ENCODE peak calls at places on chromosomes 6 and 20, in six cellular contexts. One of them, this sample, is unnamed.

GRCh38 chr20:1443085-1443484 is 23.6 kb downstream of the NSFL1C start:
- DNase-seq in aorta: no peak
- DNase-seq in GM23248: no peak
- DNase-seq in A549: no peak
- DNase-seq in substantia nigra: no peak
- DNase-seq in uterus: no peak
- DNase-seq in this sample: no peak

GRCh38 chr6:21831531-21832291 is 238.2 kb downstream of the SOX4 start:
- DNase-seq in GM23248: peak
- DNase-seq in substantia nigra: no peak
- DNase-seq in aorta: no peak
- DNase-seq in A549: no peak
- DNase-seq in uterus: peak
- DNase-seq in this sample: no peak

GRCh38 chr6:14751645-14752173 is 494.2 kb upstream of the JARID2 start:
- DNase-seq in uterus: no peak
- DNase-seq in substantia nigra: no peak
- DNase-seq in GM23248: no peak
- DNase-seq in aorta: no peak
- DNase-seq in A549: no peak
- DNase-seq in this sample: no peak

GRCh38 chr20:17654649-17655285 is 27.3 kb downstream of the RRBP1 start:
- DNase-seq in GM23248: peak
- DNase-seq in uterus: peak
- DNase-seq in substantia nigra: peak
- DNase-seq in aorta: peak
- DNase-seq in A549: no peak
- DNase-seq in this sample: no peak

GRCh38 chr20:49384437-49385434 is 97.7 kb downstream of the KCNB1 start:
- DNase-seq in aorta: peak
- DNase-seq in substantia nigra: peak
- DNase-seq in uterus: peak
- DNase-seq in A549: peak
- DNase-seq in GM23248: peak
- DNase-seq in this sample: peak

GRCh38 chr20:62301111-62301668 is 1.6 kb upstream of the ADRM1 start:
- DNase-seq in A549: no peak
- DNase-seq in substantia nigra: no peak
- DNase-seq in uterus: peak
- DNase-seq in GM23248: no peak
- DNase-seq in aorta: no peak
- DNase-seq in this sample: no peak

GRCh38 chr6:53095270-53095669 is 30.1 kb downstream of the FBXO9 start:
- DNase-seq in A549: no peak
- DNase-seq in substantia nigra: no peak
- DNase-seq in aorta: no peak
- DNase-seq in uterus: no peak
- DNase-seq in GM23248: no peak
- DNase-seq in this sample: no peak

GRCh38 chr6:5270093-5270680 is 8.9 kb downstream of the FARS2 start:
- DNase-seq in substantia nigra: no peak
- DNase-seq in aorta: no peak
- DNase-seq in GM23248: no peak
- DNase-seq in uterus: no peak
- DNase-seq in A549: no peak
- DNase-seq in this sample: no peak

GRCh38 chr6:146913842-146914562 is 290.2 kb upstream of the STXBP5 start:
- DNase-seq in A549: peak
- DNase-seq in aorta: peak
- DNase-seq in uterus: peak
- DNase-seq in substantia nigra: peak
- DNase-seq in GM23248: peak
- DNase-seq in this sample: peak

GRCh38 chr6:31907158-31907813 is 5.4 kb upstream of the ZBTB12 start:
- DNase-seq in substantia nigra: no peak
- DNase-seq in uterus: peak
- DNase-seq in GM23248: peak
- DNase-seq in A549: no peak
- DNase-seq in aorta: peak
- DNase-seq in this sample: no peak

GRCh38 chr20:62900692-62901584 is 25.4 kb downstream of the DIDO1 start:
- DNase-seq in aorta: peak
- DNase-seq in substantia nigra: no peak
- DNase-seq in GM23248: peak
- DNase-seq in A549: peak
- DNase-seq in uterus: no peak
- DNase-seq in this sample: no peak

GRCh38 chr6:133774356-133774755 is 114.6 kb upstream of the TCF21 start:
- DNase-seq in aorta: no peak
- DNase-seq in substantia nigra: no peak
- DNase-seq in A549: no peak
- DNase-seq in GM23248: peak
- DNase-seq in uterus: no peak
- DNase-seq in this sample: no peak

GRCh38 chr20:32614303-32614702 is 29.2 kb upstream of the NOL4L start:
- DNase-seq in substantia nigra: no peak
- DNase-seq in A549: no peak
- DNase-seq in GM23248: no peak
- DNase-seq in aorta: no peak
- DNase-seq in uterus: no peak
- DNase-seq in this sample: no peak

GRCh38 chr6:128394171-128394570 is 126.2 kb downstream of the PTPRK start:
- DNase-seq in aorta: no peak
- DNase-seq in substantia nigra: no peak
- DNase-seq in uterus: no peak
- DNase-seq in GM23248: no peak
- DNase-seq in A549: no peak
- DNase-seq in this sample: no peak

GRCh38 chr6:169828176-169828575 is 76.8 kb downstream of the ERMARD start:
- DNase-seq in aorta: no peak
- DNase-seq in GM23248: no peak
- DNase-seq in uterus: no peak
- DNase-seq in A549: no peak
- DNase-seq in substantia nigra: no peak
- DNase-seq in this sample: no peak

DNA sequence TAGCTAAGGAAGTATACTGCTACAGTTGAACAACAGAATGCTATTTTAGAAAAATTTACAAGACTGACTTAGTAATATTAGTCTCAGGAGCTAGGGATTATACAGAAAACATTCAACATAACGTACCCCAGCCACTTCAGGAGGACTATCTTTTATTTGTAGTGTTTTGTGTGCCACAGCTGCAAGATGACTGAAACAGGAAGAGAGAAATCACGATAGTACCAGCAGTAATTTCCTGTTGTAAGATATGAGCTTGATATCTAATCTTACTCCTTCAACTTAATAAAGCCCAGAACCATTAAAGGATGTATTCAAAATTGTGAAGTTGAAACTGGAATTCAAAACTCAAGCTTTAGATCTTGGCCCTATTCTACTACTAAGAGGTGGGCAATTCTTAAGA is 42.1 kb downstream of the SLC35A1 start:
- DNase-seq in GM23248: no peak
- DNase-seq in uterus: no peak
- DNase-seq in aorta: no peak
- DNase-seq in A549: no peak
- DNase-seq in substantia nigra: no peak
- DNase-seq in this sample: no peak
- H3K27ac ChIP-seq in GM23248: no peak
- H3K27ac ChIP-seq in uterus: no peak
- H3K27ac ChIP-seq in aorta: no peak
- H3K27ac ChIP-seq in A549: no peak
- H3K27ac ChIP-seq in substantia nigra: no peak
- H3K27ac ChIP-seq in this sample: no peak

DNA sequence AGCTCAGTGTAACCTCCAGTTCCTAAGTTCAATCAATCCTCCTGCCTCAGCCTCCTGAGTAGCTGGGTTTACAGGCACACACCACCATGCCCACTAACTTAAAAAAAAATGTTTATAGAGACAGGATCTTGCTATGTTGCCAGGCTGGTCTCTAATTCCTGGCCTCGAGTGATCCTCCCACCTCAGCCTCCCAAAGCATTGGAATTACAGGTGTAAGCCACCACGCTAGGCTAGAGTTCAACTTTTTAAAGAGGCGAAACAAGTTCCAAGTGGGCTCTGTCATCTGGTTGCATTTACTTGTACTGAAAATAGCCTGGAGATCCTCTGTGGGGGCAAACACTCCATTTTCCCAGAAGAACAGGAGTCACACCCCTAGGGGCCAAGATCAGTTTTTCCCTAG is 100.7 kb upstream of the RIPOR2 start:
- DNase-seq in GM23248: no peak
- DNase-seq in uterus: no peak
- DNase-seq in aorta: no peak
- DNase-seq in substantia nigra: no peak
- DNase-seq in A549: no peak
- DNase-seq in this sample: no peak
- H3K27ac ChIP-seq in GM23248: no peak
- H3K27ac ChIP-seq in uterus: no peak
- H3K27ac ChIP-seq in aorta: no peak
- H3K27ac ChIP-seq in substantia nigra: no peak
- H3K27ac ChIP-seq in A549: no peak
- H3K27ac ChIP-seq in this sample: no peak

DNA sequence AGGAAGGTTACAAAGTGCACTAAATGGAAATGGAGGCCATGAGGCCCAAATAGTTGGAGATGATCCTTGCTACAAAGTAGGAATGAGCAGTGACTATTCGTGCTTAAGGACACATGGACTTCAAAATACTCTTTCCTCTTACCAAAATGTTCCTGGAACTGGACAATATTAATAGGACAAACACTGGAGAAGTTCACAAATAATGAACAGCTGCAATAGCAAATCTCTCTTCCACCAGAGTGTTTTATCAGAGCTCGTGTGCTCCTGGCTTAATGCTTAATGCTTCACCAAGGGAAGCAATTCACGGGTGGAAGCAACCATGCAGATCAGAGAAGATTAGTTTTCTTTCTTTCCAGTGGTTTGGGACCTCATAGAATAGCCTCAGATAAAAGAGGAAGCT is 435.4 kb downstream of the BCKDHB start:
- DNase-seq in A549: no peak
- DNase-seq in uterus: no peak
- DNase-seq in aorta: no peak
- DNase-seq in substantia nigra: no peak
- DNase-seq in GM23248: no peak
- DNase-seq in this sample: no peak
- H3K27ac ChIP-seq in A549: no peak
- H3K27ac ChIP-seq in uterus: no peak
- H3K27ac ChIP-seq in aorta: no peak
- H3K27ac ChIP-seq in substantia nigra: no peak
- H3K27ac ChIP-seq in GM23248: peak
- H3K27ac ChIP-seq in this sample: no peak

GRCh38 chr6:139533573-139534471 is 159.4 kb upstream of the CITED2 start:
- DNase-seq in aorta: no peak
- DNase-seq in GM23248: peak
- DNase-seq in uterus: no peak
- DNase-seq in A549: no peak
- DNase-seq in substantia nigra: no peak
- DNase-seq in this sample: no peak

GRCh38 chr6:139531716-139532115 is 157.3 kb upstream of the CITED2 start:
- DNase-seq in aorta: no peak
- DNase-seq in uterus: no peak
- DNase-seq in A549: no peak
- DNase-seq in GM23248: no peak
- DNase-seq in substantia nigra: no peak
- DNase-seq in this sample: no peak

GRCh38 chr6:139530551-139530950 is 156.1 kb upstream of the CITED2 start:
- DNase-seq in A549: no peak
- DNase-seq in substantia nigra: no peak
- DNase-seq in GM23248: no peak
- DNase-seq in uterus: no peak
- DNase-seq in aorta: no peak
- DNase-seq in this sample: no peak

GRCh38 chr6:139533166-139533565 is 158.7 kb upstream of the CITED2 start:
- DNase-seq in uterus: no peak
- DNase-seq in GM23248: no peak
- DNase-seq in aorta: no peak
- DNase-seq in A549: no peak
- DNase-seq in substantia nigra: no peak
- DNase-seq in this sample: no peak

DNA sequence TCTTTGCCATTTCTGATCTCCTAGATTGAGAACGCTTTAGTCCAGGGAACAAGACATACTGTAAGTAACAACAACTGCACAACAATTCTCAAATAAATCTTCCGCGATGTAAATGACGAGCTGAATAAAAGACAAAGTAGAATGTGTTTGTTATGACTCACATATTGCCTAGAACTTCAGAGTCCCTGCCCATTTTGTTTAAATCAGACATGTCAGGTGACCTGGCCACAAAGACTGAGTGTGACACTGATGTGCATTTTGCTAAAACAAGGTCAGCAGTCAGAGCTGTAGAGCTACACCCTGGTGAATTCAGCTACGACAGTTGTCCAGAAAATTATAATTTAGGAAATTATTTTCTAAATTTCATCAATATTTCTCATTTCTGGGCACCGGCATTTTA is 156.7 kb upstream of the CITED2 start:
- DNase-seq in uterus: no peak
- DNase-seq in GM23248: peak
- DNase-seq in A549: no peak
- DNase-seq in aorta: no peak
- DNase-seq in substantia nigra: no peak
- DNase-seq in this sample: no peak
- H3K27ac ChIP-seq in uterus: peak
- H3K27ac ChIP-seq in GM23248: peak
- H3K27ac ChIP-seq in A549: no peak
- H3K27ac ChIP-seq in aorta: no peak
- H3K27ac ChIP-seq in substantia nigra: no peak
- H3K27ac ChIP-seq in this sample: no peak

GRCh38 chr6:157668690-157669089 is 154.4 kb upstream of the SNX9 start:
- DNase-seq in substantia nigra: no peak
- DNase-seq in aorta: peak
- DNase-seq in GM23248: no peak
- DNase-seq in uterus: no peak
- DNase-seq in A549: no peak
- DNase-seq in this sample: no peak
- H3K27ac ChIP-seq in substantia nigra: no peak
- H3K27ac ChIP-seq in aorta: no peak
- H3K27ac ChIP-seq in GM23248: peak
- H3K27ac ChIP-seq in uterus: peak
- H3K27ac ChIP-seq in A549: no peak
- H3K27ac ChIP-seq in this sample: peak

GRCh38 chr6:43489277-43490072 is 12.1 kb downstream of the TJAP1 start:
- DNase-seq in substantia nigra: peak
- DNase-seq in GM23248: no peak
- DNase-seq in aorta: no peak
- DNase-seq in A549: no peak
- DNase-seq in uterus: no peak
- DNase-seq in this sample: no peak
- H3K27ac ChIP-seq in substantia nigra: no peak
- H3K27ac ChIP-seq in GM23248: no peak
- H3K27ac ChIP-seq in aorta: no peak
- H3K27ac ChIP-seq in A549: no peak
- H3K27ac ChIP-seq in uterus: no peak
- H3K27ac ChIP-seq in this sample: peak

GRCh38 chr20:59164681-59165388 is 1.2 kb downstream of the ZNF831 start:
- DNase-seq in A549: no peak
- DNase-seq in GM23248: no peak
- DNase-seq in substantia nigra: no peak
- DNase-seq in uterus: no peak
- DNase-seq in aorta: no peak
- DNase-seq in this sample: no peak
- H3K27ac ChIP-seq in A549: no peak
- H3K27ac ChIP-seq in GM23248: no peak
- H3K27ac ChIP-seq in substantia nigra: no peak
- H3K27ac ChIP-seq in uterus: no peak
- H3K27ac ChIP-seq in aorta: no peak
- H3K27ac ChIP-seq in this sample: no peak

GRCh38 chr6:40148882-40149573 is 214.8 kb upstream of the MOCS1 start:
- DNase-seq in GM23248: no peak
- DNase-seq in A549: no peak
- DNase-seq in aorta: no peak
- DNase-seq in uterus: no peak
- DNase-seq in substantia nigra: no peak
- DNase-seq in this sample: no peak
- H3K27ac ChIP-seq in GM23248: no peak
- H3K27ac ChIP-seq in A549: no peak
- H3K27ac ChIP-seq in aorta: no peak
- H3K27ac ChIP-seq in uterus: no peak
- H3K27ac ChIP-seq in substantia nigra: no peak
- H3K27ac ChIP-seq in this sample: no peak